ENCODE peak calls at places on chromosomes 12 and 14, in four cellular contexts. O is tibial artery; D is left ventricle myocardium inferior; Z is effector memory CD4-positive, alpha-beta T cell. C is an unnamed sample.

GRCh38 chr12:94098466-94098865 is 49.9 kb upstream of the PLXNC1 start:
- DNase-seq in O (no peak), D (no peak), Z (no peak), C (no peak)

GRCh38 chr12:95386056-95386455 is 87.9 kb upstream of the METAP2 start:
- DNase-seq in O (no peak), Z (no peak), D (no peak), C (no peak)

GRCh38 chr12:7905071-7905470 is 30.9 kb downstream of the SLC2A3 start:
- DNase-seq in Z (no peak), O (no peak), D (no peak), C (no peak)

GRCh38 chr12:63876980-63877379 is 32.5 kb downstream of the SRGAP1 start:
- DNase-seq in O (no peak), Z (no peak), D (no peak), C (no peak)

GRCh38 chr12:89384050-89384749 is 31.9 kb upstream of the DUSP6 start:
- DNase-seq in D (peak; percentile 40), O (peak; percentile 50), Z (no peak), C (no peak)

GRCh38 chr14:59254911-59255545 is 66.6 kb downstream of the DAAM1 start:
- DNase-seq in O (peak; percentile 77), Z (no peak), D (no peak), C (no peak)

GRCh38 chr14:67641902-67642749 is 22.4 kb downstream of the ARG2 start:
- DNase-seq in Z (no peak), O (no peak), D (no peak), C (no peak)

GRCh38 chr12:12983420-12984035 is 16.5 kb downstream of the HEBP1 start:
- DNase-seq in O (no peak), Z (no peak), D (no peak), C (no peak)

GRCh38 chr12:66269757-66270383 is 32.4 kb upstream of the HELB start:
- DNase-seq in D (no peak), Z (no peak), O (no peak), C (no peak)

DNA sequence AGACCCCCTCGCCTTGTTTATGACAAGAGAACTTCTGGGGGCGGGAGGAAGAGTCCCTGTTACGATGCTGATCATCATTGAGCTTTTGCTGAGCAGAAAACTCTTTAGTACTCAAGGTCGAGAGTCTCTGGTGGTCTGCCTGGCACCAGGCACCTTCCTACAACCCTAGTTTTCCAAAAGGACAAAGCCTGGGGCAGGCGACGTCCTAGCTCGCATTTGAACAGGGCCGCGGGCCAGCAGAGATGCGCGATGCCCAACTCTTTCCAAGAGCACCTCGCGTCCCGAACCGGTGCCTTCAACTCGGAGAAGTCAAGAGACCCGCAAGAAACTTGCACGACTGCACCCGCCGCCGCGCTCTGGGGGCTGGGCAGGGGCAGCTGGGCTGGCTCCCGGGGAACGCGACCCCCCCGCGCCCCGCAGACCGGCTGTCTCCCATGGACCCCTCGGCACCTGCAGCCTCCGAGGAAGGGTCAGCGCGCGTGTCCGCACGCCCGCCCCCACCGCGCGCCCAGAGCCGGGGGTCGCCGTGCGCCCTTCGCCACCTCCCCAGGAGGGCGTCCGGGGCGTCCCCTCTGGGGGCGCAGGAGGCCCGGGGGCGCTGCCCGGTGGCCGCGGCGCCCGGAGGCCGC is 377 bp upstream of the BCL7A start:
- DNase-seq in D (peak; percentile 32), Z (no peak), O (no peak), C (no peak)
- H3K4me3 ChIP-seq in D (peak overlapping the region; percentile 84), Z (peak overlapping the region; percentile 64), O (peak overlapping the region; percentile 70), C (peak overlapping the region; percentile 87)

GRCh38 chr12:122137681-122138080 is 36.3 kb downstream of the IL31 start:
- DNase-seq in Z (no peak), D (no peak), O (no peak), C (no peak)
- H3K36me3 ChIP-seq in Z (peaks cover 45% of the 10 kb centered on the region), D (peaks cover 79% of the 10 kb centered on the region), O (peaks cover 96% of the 10 kb centered on the region), C (peaks cover 99% of the 10 kb centered on the region)

DNA sequence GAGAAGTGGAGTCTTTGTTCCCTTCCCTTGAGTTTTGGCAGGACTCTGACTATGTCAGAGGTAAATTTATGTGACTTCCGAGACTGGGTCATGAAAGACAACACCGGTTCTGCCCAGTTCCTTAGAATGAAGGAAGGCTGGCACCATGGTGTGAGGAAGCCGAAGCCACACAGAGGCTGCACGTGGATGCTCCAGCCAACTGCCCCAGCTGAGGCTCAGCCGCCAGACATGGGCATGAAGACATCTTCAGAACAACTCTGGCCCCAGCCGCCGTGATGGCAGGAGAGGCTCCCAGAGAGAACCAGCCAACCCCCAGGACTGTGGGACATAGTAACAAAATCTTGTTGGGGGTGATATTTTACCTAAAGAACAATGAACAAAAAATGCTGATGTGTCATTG is 111.2 kb downstream of the CALM1 start:
- DNase-seq in Z (no peak), O (no peak), D (no peak), C (no peak)
- H3K4me1 ChIP-seq in Z (no peaks in the 10 kb centered on the region), O (no peaks in the 10 kb centered on the region), D (peaks cover 35% of the 10 kb centered on the region), C (peaks cover 13% of the 10 kb centered on the region)

DNA sequence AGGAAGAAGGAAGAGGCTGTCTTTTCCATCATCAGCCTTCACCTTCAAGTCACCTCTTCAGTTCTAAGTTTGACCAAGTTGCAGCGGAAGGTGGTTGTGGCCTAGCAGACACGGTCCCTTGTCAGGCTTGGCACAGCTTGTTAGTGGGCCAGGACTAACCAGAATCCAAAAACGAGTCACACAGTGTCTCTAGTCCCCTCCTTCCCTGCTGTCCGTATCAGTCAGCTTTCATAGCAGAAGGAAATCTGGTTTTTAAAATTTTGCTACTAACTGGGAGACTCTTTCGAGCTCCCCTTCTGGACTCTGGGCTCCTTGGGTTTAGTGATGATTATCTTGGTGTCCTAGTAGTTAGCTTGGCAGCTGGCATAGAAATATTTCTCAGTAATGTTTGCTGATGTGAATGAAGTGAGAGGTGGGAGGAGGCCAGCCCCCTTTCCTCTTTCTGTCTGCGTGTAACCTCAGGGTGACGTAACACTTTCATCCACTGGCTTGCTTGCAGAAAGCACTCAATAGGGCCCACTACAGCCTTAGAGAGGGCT is 3.8 kb downstream of the ETV6 start:
- DNase-seq in D (no peak), Z (no peak), O (no peak), C (no peak)
- H3K4me3 ChIP-seq in D (peak overlapping the region; percentile 86), Z (peak overlapping the region; percentile 92), O (peak overlapping the region; percentile 88), C (peak overlapping the region; percentile 89)

GRCh38 chr14:77110286-77110685 is 12.2 kb downstream of the CIPC start:
- DNase-seq in O (no peak), Z (no peak), D (no peak), C (no peak)

GRCh38 chr14:77108753-77109152 is 10.7 kb downstream of the CIPC start:
- DNase-seq in O (no peak), Z (no peak), D (no peak), C (no peak)

GRCh38 chr14:77111021-77111420 is 13.0 kb downstream of the CIPC start:
- DNase-seq in O (no peak), D (no peak), Z (no peak), C (no peak)

GRCh38 chr14:77107228-77107627 is 9.2 kb downstream of the CIPC start:
- DNase-seq in D (peak; percentile 34), O (peak; percentile 47), Z (no peak), C (no peak)

DNA sequence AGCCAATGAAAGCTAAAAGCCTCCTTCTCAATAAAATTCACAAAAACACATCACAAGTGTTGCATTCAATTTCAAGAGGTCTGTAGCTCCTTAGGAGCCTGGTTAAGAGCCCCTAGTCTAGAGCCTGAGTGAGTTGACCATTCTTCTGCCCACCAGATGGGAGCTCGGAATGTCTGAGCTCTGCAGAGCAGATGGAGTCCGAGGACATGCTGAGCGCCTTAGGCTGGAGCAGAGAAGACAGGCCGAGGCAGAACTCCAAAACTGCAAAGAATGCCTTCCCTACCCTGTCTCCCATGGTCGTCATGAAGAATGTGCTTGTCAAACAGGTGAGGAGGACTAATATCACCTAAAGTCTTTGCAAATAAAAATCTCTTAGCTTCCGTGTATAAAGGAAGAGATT is 11.6 kb downstream of the CIPC start:
- DNase-seq in Z (no peak), D (no peak), O (no peak), C (no peak)
- H3K36me3 ChIP-seq in Z (peaks cover 36% of the 10 kb centered on the region), D (peaks cover 81% of the 10 kb centered on the region), O (peaks cover 59% of the 10 kb centered on the region), C (peaks cover 8% of the 10 kb centered on the region)

GRCh38 chr12:11730299-11731041 is 81.0 kb downstream of the ETV6 start:
- DNase-seq in Z (no peak), O (no peak), D (no peak), C (no peak)
- H3K4me1 ChIP-seq in Z (peaks cover 47% of the 10 kb centered on the region), O (no peaks in the 10 kb centered on the region), D (peaks cover 40% of the 10 kb centered on the region), C (no peaks in the 10 kb centered on the region)